ENCODE peak calls at places on chromosomes 1 and 21, in four cellular contexts. One of them, this sample, is unnamed. For H3K9me3, the result is how much of the 10 kb centered on the place peaks cover.

GRCh38 chr21:23401278-23401677 is 2206.0 kb downstream of the MRPL39 start:
- DNase-seq in transverse colon: no peak
- DNase-seq in cardiac muscle cell: peak
- DNase-seq in uterus: no peak
- DNase-seq in this sample: no peak

GRCh38 chr1:57362480-57362879 is 61.4 kb downstream of the DAB1 start:
- DNase-seq in transverse colon: no peak
- DNase-seq in cardiac muscle cell: peak
- DNase-seq in uterus: no peak
- DNase-seq in this sample: no peak

GRCh38 chr1:12358499-12358898 is 128.7 kb downstream of the VPS13D start:
- DNase-seq in transverse colon: no peak
- DNase-seq in cardiac muscle cell: no peak
- DNase-seq in uterus: no peak
- DNase-seq in this sample: no peak

GRCh38 chr1:154326546-154327465 is 1.5 kb downstream of the ATP8B2 start:
- DNase-seq in transverse colon: no peak
- DNase-seq in cardiac muscle cell: no peak
- DNase-seq in uterus: peak
- DNase-seq in this sample: peak

GRCh38 chr1:53294557-53294956 is 33.3 kb downstream of the LRP8 start:
- DNase-seq in transverse colon: no peak
- DNase-seq in cardiac muscle cell: no peak
- DNase-seq in uterus: no peak
- DNase-seq in this sample: no peak

GRCh38 chr1:115337633-115338456 is at the start of gene NGF:
- DNase-seq in transverse colon: no peak
- DNase-seq in cardiac muscle cell: peak
- DNase-seq in uterus: peak
- DNase-seq in this sample: no peak

GRCh38 chr1:39671793-39672550 is at the start of gene NT5C1A:
- DNase-seq in transverse colon: peak
- DNase-seq in cardiac muscle cell: peak
- DNase-seq in uterus: no peak
- DNase-seq in this sample: no peak

GRCh38 chr1:229557913-229558414 is 543 bp downstream of the ABCB10 start:
- DNase-seq in transverse colon: peak
- DNase-seq in cardiac muscle cell: peak
- DNase-seq in uterus: no peak
- DNase-seq in this sample: no peak

GRCh38 chr1:153387001-153387400 is 3.9 kb downstream of the S100A8 start:
- DNase-seq in transverse colon: no peak
- DNase-seq in cardiac muscle cell: no peak
- DNase-seq in uterus: no peak
- DNase-seq in this sample: no peak

GRCh38 chr1:89602871-89603404 is 30.0 kb upstream of the LRRC8C start:
- DNase-seq in transverse colon: no peak
- DNase-seq in cardiac muscle cell: no peak
- DNase-seq in uterus: no peak
- DNase-seq in this sample: no peak

GRCh38 chr1:49864597-49864996 is 159.2 kb downstream of the AGBL4 start:
- DNase-seq in transverse colon: no peak
- DNase-seq in cardiac muscle cell: no peak
- DNase-seq in uterus: no peak
- DNase-seq in this sample: no peak

GRCh38 chr1:178934574-178934945 is 63.7 kb upstream of the ANGPTL1 start:
- DNase-seq in transverse colon: no peak
- DNase-seq in cardiac muscle cell: no peak
- DNase-seq in uterus: no peak
- DNase-seq in this sample: no peak

DNA sequence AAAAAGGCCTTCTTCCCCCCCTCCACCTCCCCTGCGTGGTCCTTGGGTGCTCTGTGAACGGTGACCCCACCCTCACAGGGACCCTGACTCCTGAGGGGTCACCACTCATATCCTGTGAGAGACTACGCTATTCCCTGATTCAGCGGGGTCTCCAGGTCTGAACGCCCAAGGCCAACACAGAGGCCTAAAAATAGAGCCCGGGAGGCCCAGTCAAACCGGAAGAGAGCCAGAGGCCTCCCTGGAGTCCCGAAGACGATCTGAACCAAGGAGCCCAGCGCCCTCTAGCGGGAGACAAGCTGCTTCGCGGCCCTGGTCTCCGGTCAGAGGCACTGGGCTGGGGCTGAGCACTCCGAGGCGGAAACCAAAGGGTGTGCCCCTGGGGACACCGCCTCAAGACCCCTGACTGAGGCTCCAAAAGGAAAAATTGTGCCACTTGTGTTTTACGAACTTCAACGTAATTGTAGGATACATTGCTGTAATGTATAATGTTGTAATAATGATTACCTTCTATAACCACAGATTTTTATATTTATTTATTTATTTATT is 42.4 kb upstream of the PSEN2 start:
- DNase-seq in transverse colon: peak
- DNase-seq in cardiac muscle cell: peak
- DNase-seq in uterus: peak
- DNase-seq in this sample: peak
- H3K4me3 ChIP-seq in transverse colon: no peak
- H3K4me3 ChIP-seq in cardiac muscle cell: no peak
- H3K4me3 ChIP-seq in uterus: peak
- H3K4me3 ChIP-seq in this sample: no peak

DNA sequence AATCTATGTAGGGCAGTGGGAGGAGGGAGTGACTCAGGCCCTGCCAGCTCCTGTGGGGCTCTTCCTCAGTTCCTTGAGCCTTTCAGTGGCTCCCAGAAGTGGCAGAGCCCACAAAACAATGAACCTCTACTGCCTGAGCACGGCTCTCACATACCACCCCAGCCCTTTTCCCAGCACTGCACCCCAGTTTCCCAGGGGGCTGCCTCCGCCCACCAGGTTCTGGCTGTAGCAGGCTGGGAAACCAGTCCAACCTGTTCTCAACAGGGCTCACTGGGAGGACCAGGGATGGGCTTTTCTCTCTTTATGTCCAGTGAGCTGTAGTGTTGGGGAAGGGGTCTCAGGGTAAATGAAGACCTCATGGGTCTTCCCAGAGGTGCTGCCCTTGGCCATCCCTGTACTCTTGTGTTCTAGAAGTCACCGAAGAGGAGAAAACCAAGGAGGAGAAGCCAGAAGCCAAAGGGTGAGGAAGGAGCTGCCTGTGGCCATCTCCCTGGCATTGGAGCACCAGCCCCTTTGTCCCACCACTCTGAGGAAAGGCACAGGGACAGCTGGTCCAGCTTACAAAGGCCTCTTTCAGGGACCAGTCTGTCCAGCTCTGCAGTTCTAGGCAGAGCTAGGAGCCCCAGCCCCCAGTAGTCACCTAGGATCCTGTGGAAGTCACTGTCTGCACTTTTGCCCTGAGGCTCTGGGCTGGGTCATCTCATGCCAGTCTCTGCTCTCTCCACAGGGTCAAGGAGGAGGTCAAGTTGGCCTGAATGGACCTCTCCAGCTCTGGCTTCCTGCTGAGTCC is 3.5 kb downstream of the MARCKSL1 start:
- DNase-seq in transverse colon: peak
- DNase-seq in cardiac muscle cell: peak
- DNase-seq in uterus: no peak
- DNase-seq in this sample: no peak
- H3K27ac ChIP-seq in transverse colon: peak
- H3K27ac ChIP-seq in cardiac muscle cell: peak
- H3K27ac ChIP-seq in uterus: no peak
- H3K27ac ChIP-seq in this sample: no peak

GRCh38 chr21:15370576-15370975 is 305.8 kb upstream of the NRIP1 start:
- DNase-seq in transverse colon: no peak
- DNase-seq in cardiac muscle cell: no peak
- DNase-seq in uterus: no peak
- DNase-seq in this sample: no peak
- H3K9me3 ChIP-seq in transverse colon: under half
- H3K9me3 ChIP-seq in cardiac muscle cell: under half
- H3K9me3 ChIP-seq in uterus: under half
- H3K9me3 ChIP-seq in this sample: under half

GRCh38 chr1:113808450-113809195 is 3.7 kb downstream of the RSBN1 start:
- DNase-seq in transverse colon: peak
- DNase-seq in cardiac muscle cell: no peak
- DNase-seq in uterus: no peak
- DNase-seq in this sample: no peak

GRCh38 chr1:113802367-113803007 is 9.8 kb downstream of the RSBN1 start:
- DNase-seq in transverse colon: no peak
- DNase-seq in cardiac muscle cell: no peak
- DNase-seq in uterus: no peak
- DNase-seq in this sample: no peak

GRCh38 chr1:113805639-113806038 is 6.6 kb downstream of the RSBN1 start:
- DNase-seq in transverse colon: no peak
- DNase-seq in cardiac muscle cell: no peak
- DNase-seq in uterus: no peak
- DNase-seq in this sample: no peak

GRCh38 chr1:113805256-113805531 is 7.1 kb downstream of the RSBN1 start:
- DNase-seq in transverse colon: no peak
- DNase-seq in cardiac muscle cell: no peak
- DNase-seq in uterus: no peak
- DNase-seq in this sample: no peak

DNA sequence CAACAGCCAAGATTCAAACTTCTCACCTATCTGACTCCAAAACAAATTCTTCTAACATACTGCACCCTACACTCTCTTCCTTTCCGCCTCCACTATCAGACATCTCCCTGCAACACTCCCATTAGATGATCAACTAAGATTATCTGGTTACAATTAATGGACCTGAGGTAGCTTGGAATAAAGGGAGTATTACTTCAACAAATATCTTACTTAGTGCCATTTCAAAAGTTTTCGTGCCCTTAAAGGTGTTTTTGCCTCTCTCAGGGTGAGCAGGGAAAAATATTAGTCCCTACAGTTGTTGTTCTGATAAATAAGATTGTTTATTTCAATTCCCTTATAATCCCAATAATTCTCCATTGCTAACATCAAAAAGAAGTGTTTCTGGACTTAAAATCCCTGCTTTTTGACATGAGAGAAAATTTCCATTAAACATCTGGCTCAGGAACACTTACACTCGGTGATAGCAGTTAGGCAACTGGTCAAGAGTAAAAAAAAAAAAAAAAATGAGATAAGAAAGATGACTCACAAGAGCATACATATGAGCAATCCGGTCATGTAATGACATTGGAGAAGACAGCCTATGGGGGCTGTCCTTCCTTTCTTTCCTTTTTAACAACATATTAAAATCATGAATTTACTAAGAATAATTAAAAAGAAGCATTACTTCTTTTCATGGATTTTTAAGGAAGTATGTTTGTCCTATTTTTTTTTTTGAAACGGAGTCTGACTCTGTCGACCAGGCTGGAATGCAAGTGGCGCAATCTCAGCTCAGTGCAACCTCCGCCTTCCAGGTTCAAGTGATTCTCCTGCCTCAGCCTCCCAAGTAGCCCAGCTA is 7.6 kb downstream of the RSBN1 start:
- DNase-seq in transverse colon: no peak
- DNase-seq in cardiac muscle cell: no peak
- DNase-seq in uterus: no peak
- DNase-seq in this sample: no peak
- H3K4me3 ChIP-seq in transverse colon: no peak
- H3K4me3 ChIP-seq in cardiac muscle cell: no peak
- H3K4me3 ChIP-seq in uterus: no peak
- H3K4me3 ChIP-seq in this sample: no peak

GRCh38 chr1:117821782-117822447 is 107.5 kb downstream of the GDAP2 start:
- DNase-seq in transverse colon: peak
- DNase-seq in cardiac muscle cell: no peak
- DNase-seq in uterus: no peak
- DNase-seq in this sample: no peak

GRCh38 chr1:117826119-117826518 is 103.3 kb downstream of the GDAP2 start:
- DNase-seq in transverse colon: no peak
- DNase-seq in cardiac muscle cell: no peak
- DNase-seq in uterus: no peak
- DNase-seq in this sample: no peak

GRCh38 chr1:117825414-117825813 is 104.0 kb downstream of the GDAP2 start:
- DNase-seq in transverse colon: no peak
- DNase-seq in cardiac muscle cell: no peak
- DNase-seq in uterus: no peak
- DNase-seq in this sample: peak

GRCh38 chr1:117826551-117827078 is 102.8 kb downstream of the GDAP2 start:
- DNase-seq in transverse colon: no peak
- DNase-seq in cardiac muscle cell: no peak
- DNase-seq in uterus: no peak
- DNase-seq in this sample: no peak

GRCh38 chr1:117824612-117825011 is 104.8 kb downstream of the GDAP2 start:
- DNase-seq in transverse colon: no peak
- DNase-seq in cardiac muscle cell: no peak
- DNase-seq in uterus: no peak
- DNase-seq in this sample: no peak
- H3K27ac ChIP-seq in transverse colon: no peak
- H3K27ac ChIP-seq in cardiac muscle cell: no peak
- H3K27ac ChIP-seq in uterus: no peak
- H3K27ac ChIP-seq in this sample: peak

GRCh38 chr1:63038586-63038985 is 254.7 kb downstream of the ATG4C start:
- DNase-seq in transverse colon: no peak
- DNase-seq in cardiac muscle cell: no peak
- DNase-seq in uterus: no peak
- DNase-seq in this sample: no peak

GRCh38 chr1:63032171-63032570 is 248.2 kb downstream of the ATG4C start:
- DNase-seq in transverse colon: no peak
- DNase-seq in cardiac muscle cell: no peak
- DNase-seq in uterus: no peak
- DNase-seq in this sample: no peak

GRCh38 chr1:63034256-63034655 is 250.3 kb downstream of the ATG4C start:
- DNase-seq in transverse colon: no peak
- DNase-seq in cardiac muscle cell: no peak
- DNase-seq in uterus: no peak
- DNase-seq in this sample: no peak

GRCh38 chr1:63033211-63033610 is 249.3 kb downstream of the ATG4C start:
- DNase-seq in transverse colon: no peak
- DNase-seq in cardiac muscle cell: no peak
- DNase-seq in uterus: no peak
- DNase-seq in this sample: no peak
- H3K9me3 ChIP-seq in transverse colon: under half
- H3K9me3 ChIP-seq in cardiac muscle cell: under half
- H3K9me3 ChIP-seq in uterus: under half
- H3K9me3 ChIP-seq in this sample: under half

DNA sequence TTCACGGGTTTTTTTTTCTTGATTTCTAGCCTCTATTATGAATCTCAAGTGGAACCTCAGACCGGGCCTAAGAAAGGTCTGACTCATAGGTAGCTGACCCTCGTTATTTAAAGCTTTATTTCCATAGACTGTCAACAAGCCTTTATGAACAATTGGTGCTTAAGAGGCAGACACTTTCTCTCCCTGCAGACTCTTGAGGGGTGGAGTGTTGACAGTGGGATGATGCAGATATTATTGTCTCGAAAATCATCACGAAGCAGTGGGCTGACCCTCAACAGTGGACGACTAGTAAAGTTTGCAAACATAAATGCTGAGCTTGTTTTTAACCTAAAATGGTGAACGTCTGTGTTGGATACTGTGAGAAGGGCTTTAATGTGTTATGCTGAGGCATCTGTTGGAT is 1.8 kb downstream of the SFT2D2 start:
- DNase-seq in transverse colon: no peak
- DNase-seq in cardiac muscle cell: no peak
- DNase-seq in uterus: no peak
- DNase-seq in this sample: no peak
- H3K4me3 ChIP-seq in transverse colon: no peak
- H3K4me3 ChIP-seq in cardiac muscle cell: no peak
- H3K4me3 ChIP-seq in uterus: peak
- H3K4me3 ChIP-seq in this sample: peak

This sample was measured in vagina.